ENCODE peak calls at places on chromosome 18, in five cellular contexts. R is SK-N-SH, K is mesenchymal stem cell, N is IMR-90, T is H1. C is an unnamed sample.

GRCh38 chr18:79503891-79504475 is 108.3 kb downstream of the NFATC1 start:
- DNase-seq in T (no peak), N (no peak), K (no peak), R (no peak), C (no peak)

GRCh38 chr18:2302628-2303516 is 268.4 kb downstream of the METTL4 start:
- DNase-seq in N (no peak), K (no peak), T (no peak), R (no peak), C (no peak)

GRCh38 chr18:25360301-25360899 is 8.4 kb upstream of the ZNF521 start:
- DNase-seq in N (no peak), R (no peak), K (peak), T (no peak), C (no peak)

GRCh38 chr18:43719264-43719795 is 442.0 kb upstream of the SYT4 start:
- DNase-seq in K (no peak), R (no peak), N (no peak), T (no peak), C (no peak)

GRCh38 chr18:21599585-21600525 is 649 bp downstream of the ESCO1 start:
- DNase-seq in N (peak), T (no peak), R (peak), K (peak), C (peak)

GRCh38 chr18:48959921-48960920 is 9.5 kb upstream of the SMAD7 start:
- DNase-seq in N (peak), K (peak), R (no peak), T (peak), C (peak)

GRCh38 chr18:78865771-78866310 is 113.8 kb upstream of the SALL3 start:
- DNase-seq in T (no peak), N (no peak), R (no peak), K (no peak), C (no peak)

GRCh38 chr18:23618862-23619387 is 32.6 kb upstream of the NPC1 start:
- DNase-seq in K (no peak), N (no peak), T (peak), R (no peak), C (peak)

GRCh38 chr18:3710712-3711269 is 260.8 kb downstream of the TGIF1 start:
- DNase-seq in K (no peak), T (no peak), R (peak), N (no peak), C (no peak)

GRCh38 chr18:58267493-58267892 is 223.5 kb downstream of the NEDD4L start:
- DNase-seq in T (no peak), N (peak), R (no peak), K (no peak), C (no peak)

GRCh38 chr18:3758531-3758930 is 308.6 kb downstream of the TGIF1 start:
- DNase-seq in R (no peak), N (peak), K (peak), T (no peak), C (no peak)

GRCh38 chr18:43935051-43935412 is 657.7 kb upstream of the SYT4 start:
- DNase-seq in T (no peak), N (peak), R (no peak), K (peak), C (no peak)

GRCh38 chr18:61926532-61926931 is 33.7 kb upstream of the RNF152 start:
- DNase-seq in K (no peak), T (no peak), N (no peak), R (no peak), C (no peak)

GRCh38 chr18:68693091-68693815 is 21.7 kb downstream of the TMX3 start:
- DNase-seq in R (no peak), T (no peak), K (no peak), N (no peak), C (no peak)

GRCh38 chr18:59715966-59716369 is 18.7 kb upstream of the CCBE1 start:
- DNase-seq in N (peak), T (no peak), R (no peak), K (peak), C (no peak)

GRCh38 chr18:10739152-10739551 is 213.3 kb downstream of the NAPG start:
- DNase-seq in K (no peak), R (no peak), T (no peak), N (peak), C (no peak)

GRCh38 chr18:49844903-49845302 is 31.6 kb upstream of the ACAA2 start:
- DNase-seq in T (no peak), R (no peak), K (no peak), N (no peak), C (no peak)

GRCh38 chr18:24491882-24492281 is 31.4 kb downstream of the HRH4 start:
- DNase-seq in T (no peak), K (no peak), N (no peak), R (no peak), C (no peak)

GRCh38 chr18:50286391-50287027 is 983 bp downstream of the CXXC1 start:
- DNase-seq in T (no peak), R (peak), K (peak), N (peak), C (peak)

GRCh38 chr18:76756491-76757288 is 65.7 kb upstream of the ZNF236 start:
- DNase-seq in R (no peak), T (no peak), K (no peak), N (no peak), C (no peak)

GRCh38 chr18:12309683-12310198 is 1.7 kb downstream of the TUBB6 start:
- DNase-seq in R (no peak), K (peak), T (no peak), N (no peak), C (no peak)

GRCh38 chr18:2171840-2172625 is 399.3 kb downstream of the METTL4 start:
- DNase-seq in K (no peak), T (no peak), N (no peak), R (no peak), C (no peak)

GRCh38 chr18:34871435-34871834 is 161.3 kb downstream of the DTNA start:
- DNase-seq in R (no peak), N (peak), T (no peak), K (peak), C (no peak)

GRCh38 chr18:69494841-69495240 is 94.2 kb downstream of the DOK6 start:
- DNase-seq in T (no peak), R (no peak), K (no peak), N (no peak), C (no peak)

GRCh38 chr18:7565677-7566076 is 1.4 kb upstream of the PTPRM start:
- DNase-seq in N (no peak), K (no peak), T (no peak), R (no peak), C (no peak)

GRCh38 chr18:7566587-7567486 is at the start of gene PTPRM:
- DNase-seq in R (peak), K (peak), N (peak), T (no peak), C (peak)

GRCh38 chr18:7567487-7568425 is 640 bp downstream of the PTPRM start:
- DNase-seq in T (no peak), K (peak), R (peak), N (peak), C (peak)

GRCh38 chr18:7566244-7566586 is 901 bp upstream of the PTPRM start:
- DNase-seq in T (no peak), R (no peak), K (no peak), N (no peak), C (no peak)

DNA sequence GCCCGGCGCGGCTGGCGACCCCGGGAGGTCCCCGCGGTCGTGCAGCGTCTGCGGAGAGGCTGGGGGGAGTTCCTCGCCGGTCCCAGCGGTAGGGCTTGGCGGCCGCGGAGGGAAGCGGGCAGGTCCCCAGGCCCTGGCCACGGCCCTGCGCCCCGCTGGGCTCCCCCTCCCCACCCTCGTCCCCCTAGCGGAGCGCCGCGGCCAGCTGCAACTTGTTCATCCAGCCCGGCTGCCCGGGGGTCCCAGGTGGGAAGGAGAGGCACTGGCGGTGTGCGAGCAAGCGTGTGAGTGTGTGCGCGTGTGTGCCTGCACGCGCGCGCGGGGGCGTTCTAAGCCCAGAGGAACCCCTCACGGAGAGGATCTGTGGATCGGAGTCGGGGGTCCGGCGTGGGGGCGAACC is 1.3 kb downstream of the PTPRM start:
- DNase-seq in N (peak), T (no peak), K (peak), R (peak), C (peak)
- H3K9ac ChIP-seq in N (peak), T (no peak), K (peak), R (no peak), C (no peak)

DNA sequence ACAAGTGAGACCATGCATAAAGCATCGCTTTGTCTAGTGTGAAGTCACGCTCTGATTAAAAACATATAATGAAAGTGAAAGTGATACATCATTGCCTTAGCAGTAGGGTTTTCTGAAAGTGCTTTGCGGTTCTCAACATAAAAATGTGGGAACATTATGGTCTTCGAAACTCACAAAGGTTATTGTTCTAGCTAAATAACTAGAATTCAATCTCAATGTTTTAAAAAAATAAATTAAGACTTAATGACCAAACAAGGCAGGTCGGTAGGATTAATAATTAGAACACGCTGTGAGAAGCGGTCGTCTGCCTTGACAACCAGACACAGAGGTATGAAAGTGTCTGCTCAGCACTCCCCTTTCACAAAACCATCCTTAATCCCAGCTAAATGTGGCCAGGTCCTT is 42.2 kb downstream of the KLHL14 start:
- DNase-seq in N (no peak), T (no peak), K (peak), R (no peak), C (no peak)
- H3K4me3 ChIP-seq in N (no peak), T (no peak), K (no peak), R (peak), C (no peak)

GRCh38 chr18:65752625-65753325 is 2.0 kb downstream of the CDH7 start:
- DNase-seq in K (no peak), T (no peak), N (no peak), R (no peak), C (no peak)

GRCh38 chr18:65753520-65753919 is 2.7 kb downstream of the CDH7 start:
- DNase-seq in K (peak), N (no peak), R (peak), T (no peak), C (peak)

GRCh38 chr18:65749881-65750280 is 931 bp upstream of the CDH7 start:
- DNase-seq in K (no peak), R (no peak), T (no peak), N (no peak), C (peak)

GRCh38 chr18:65750421-65751144 is at the start of gene CDH7:
- DNase-seq in N (no peak), T (no peak), K (peak), R (peak), C (peak)

DNA sequence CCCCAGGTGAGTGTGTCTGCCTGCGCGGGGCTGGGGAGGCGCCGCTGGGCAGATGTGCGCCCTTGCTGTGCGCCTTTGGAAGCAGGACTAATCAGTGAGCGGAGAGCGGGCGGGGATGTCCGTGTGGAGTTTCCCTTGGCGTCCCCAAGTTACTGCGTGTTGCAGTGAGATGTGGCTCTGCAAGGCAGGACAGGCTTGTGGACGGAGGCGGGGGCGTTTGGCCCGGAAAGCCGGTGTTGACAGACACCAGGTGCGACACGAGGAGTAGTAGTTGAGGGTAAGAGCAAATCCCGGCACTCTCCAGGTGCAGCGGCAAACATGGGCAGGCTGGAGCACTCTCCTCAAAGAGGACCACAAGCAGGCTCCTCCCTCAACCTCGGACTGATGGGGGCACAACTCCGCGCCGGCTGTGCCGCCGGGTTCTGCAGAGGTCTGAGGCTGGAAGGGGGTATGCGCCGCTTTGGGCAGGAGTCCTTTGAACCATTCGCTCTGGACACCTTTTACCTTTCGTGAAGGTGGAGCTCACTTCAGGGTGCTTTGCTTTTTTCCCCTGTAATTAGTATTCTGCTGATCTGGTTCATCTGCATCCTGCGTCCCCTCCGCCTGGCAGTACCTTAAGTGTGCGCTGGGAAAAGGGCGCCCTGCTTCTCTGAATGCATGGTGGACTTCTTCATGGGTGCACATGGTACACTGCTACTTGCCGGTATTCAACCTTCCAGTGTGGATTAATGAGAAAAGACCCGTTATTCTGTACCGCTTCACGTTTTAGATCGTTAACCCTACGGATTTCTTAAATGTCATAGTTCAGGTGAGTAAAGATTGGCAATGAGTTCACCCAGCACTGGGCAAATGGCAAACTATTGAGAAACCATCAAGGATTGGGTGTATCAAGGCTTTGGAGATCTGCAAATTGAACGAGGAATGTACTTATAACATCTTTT is 603 bp downstream of the CDH7 start:
- DNase-seq in N (no peak), R (no peak), T (no peak), K (peak), C (peak)
- H2AFZ ChIP-seq in N (peak), R (no peak), T (peak), K (no peak), C (peak)

GRCh38 chr18:31860488-31860887 is 82.4 kb downstream of the TRAPPC8 start:
- DNase-seq in T (no peak), K (no peak), N (no peak), R (no peak), C (no peak)

GRCh38 chr18:31863103-31863502 is 79.8 kb downstream of the TRAPPC8 start:
- DNase-seq in R (no peak), K (no peak), T (no peak), N (no peak), C (no peak)

DNA sequence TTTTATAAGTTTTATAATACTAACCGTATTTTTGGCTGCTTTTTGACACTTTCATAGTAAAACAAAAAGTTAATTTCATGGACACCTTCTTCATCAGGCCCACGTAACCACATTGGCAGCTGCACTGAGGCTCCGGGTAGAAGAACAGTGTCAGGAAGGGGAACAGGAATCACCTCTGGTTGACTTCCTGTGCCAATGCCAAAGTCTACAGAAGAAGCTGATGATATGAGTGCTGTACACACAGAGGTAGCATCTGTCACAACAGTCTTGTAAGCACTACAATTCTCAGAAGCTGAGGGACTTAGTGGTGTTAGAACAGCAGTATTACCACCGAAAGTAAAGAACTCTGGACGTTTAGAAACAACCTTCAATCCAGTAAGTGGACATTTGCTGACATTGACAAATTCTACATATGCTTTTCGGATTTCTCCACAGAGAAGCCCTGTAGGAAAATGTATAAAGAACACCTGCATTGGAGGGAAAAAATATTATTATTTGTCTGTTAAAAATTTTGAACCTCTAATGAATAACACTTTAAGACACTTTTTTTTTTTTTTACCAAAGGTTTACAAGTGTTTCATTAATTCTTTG is 85.3 kb downstream of the TRAPPC8 start:
- DNase-seq in N (no peak), T (no peak), R (no peak), K (no peak), C (no peak)
- H3K9ac ChIP-seq in N (no peak), T (no peak), R (no peak), K (no peak), C (no peak)

DNA sequence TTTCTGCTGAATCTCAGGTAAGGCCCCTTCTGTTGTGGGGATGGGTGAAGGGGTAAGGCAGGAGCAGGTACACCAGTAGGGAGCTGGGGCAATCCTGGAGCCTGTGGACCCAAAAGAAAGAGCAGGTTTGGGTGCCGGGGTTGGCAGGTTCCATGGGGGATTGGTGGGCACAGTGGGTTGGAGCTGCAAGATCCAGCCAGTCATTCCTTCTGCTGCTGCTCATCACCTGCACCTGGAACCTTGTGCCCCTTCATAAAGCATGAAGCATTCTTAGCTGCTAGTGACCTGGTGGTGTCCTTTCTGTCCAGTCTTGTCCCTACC is 24.9 kb downstream of the FHOD3 start:
- DNase-seq in T (no peak), R (no peak), K (no peak), N (no peak), C (no peak)
- H3K4me3 ChIP-seq in T (no peak), R (no peak), K (no peak), N (no peak), C (no peak)

GRCh38 chr18:5673576-5673975 is 129.8 kb upstream of the EPB41L3 start:
- DNase-seq in N (no peak), R (no peak), T (no peak), K (no peak), C (no peak)
- H2AFZ ChIP-seq in N (no peak), R (no peak), T (no peak), K (no peak), C (peak)

DNA sequence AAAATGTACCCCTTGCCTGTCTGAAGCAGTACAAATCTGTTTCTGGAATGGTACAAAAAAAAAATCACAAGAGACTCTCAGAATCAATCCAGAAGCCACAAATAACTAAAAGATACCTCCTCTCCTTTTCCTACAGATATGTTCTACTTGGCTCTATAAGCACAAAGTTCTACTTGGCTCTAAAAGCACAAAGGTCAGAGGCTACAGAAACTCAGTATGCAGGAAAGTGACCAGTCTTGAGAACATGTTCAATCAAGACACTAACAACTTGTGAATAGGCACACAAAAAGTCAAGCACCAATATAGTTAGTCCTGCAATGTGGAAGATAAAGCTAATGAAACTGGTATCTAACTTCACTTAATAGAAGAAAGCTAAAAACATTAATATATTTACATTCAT is 19.2 kb downstream of the PPP4R1 start:
- DNase-seq in K (peak), R (no peak), N (peak), T (no peak), C (no peak)
- H3K9ac ChIP-seq in K (peak), R (no peak), N (peak), T (no peak), C (no peak)

C was measured in neural progenitor cell.